ENCODE peak calls at places on chromosomes 16 and 17, in seven cellular contexts. E is IMR-90, O is uterus, V is prostate gland, D is ovary, A is left ventricle myocardium inferior, N is Peyer's patch. I is an unnamed sample.

GRCh38 chr16:84844049-84844350 is 24.2 kb downstream of the CRISPLD2 start:
- DNase-seq in E (no peak), O (no peak), V (no peak), D (no peak), A (no peak), N (no peak), I (no peak)

GRCh38 chr16:5349661-5350060 is 252.1 kb upstream of the EEF2KMT start:
- DNase-seq in E (no peak), O (no peak), V (no peak), D (no peak), A (no peak), N (no peak), I (no peak)

GRCh38 chr17:57158795-57159194 is 73.7 kb downstream of the AKAP1 start:
- DNase-seq in E (no peak), O (no peak), V (no peak), D (no peak), A (no peak), N (no peak), I (no peak)

GRCh38 chr17:31513731-31514427 is 122.4 kb downstream of the RAB11FIP4 start:
- DNase-seq in E (no peak), O (no peak), V (no peak), D (no peak), A (no peak), N (no peak), I (no peak)

GRCh38 chr17:73192219-73192893 is 499 bp upstream of the COG1 start:
- DNase-seq in E (peak; percentile 65), O (peak; percentile 68), V (peak; percentile 43), D (peak; percentile 59), A (peak; percentile 65), N (peak; percentile 57), I (peak; percentile 33)

GRCh38 chr16:4900036-4900435 is 36.9 kb downstream of the PPL start:
- DNase-seq in E (no peak), O (no peak), V (no peak), D (no peak), A (no peak), N (no peak), I (no peak)

GRCh38 chr16:75402821-75403475 is 30.4 kb downstream of the CFDP1 start:
- DNase-seq in E (peak; percentile 60), O (no peak), V (no peak), D (no peak), A (no peak), N (no peak), I (no peak)

GRCh38 chr16:80526418-80527061 is 14.3 kb upstream of the DYNLRB2 start:
- DNase-seq in E (peak; percentile 55), O (peak; percentile 39), V (peak; percentile 50), D (peak; percentile 22), A (no peak), N (no peak), I (peak; percentile 27)

GRCh38 chr16:81737885-81738536 is 41.1 kb upstream of the PLCG2 start:
- DNase-seq in E (peak; percentile 60), O (peak; percentile 66), V (peak; percentile 94), D (peak; percentile 63), A (peak; percentile 71), N (peak; percentile 91), I (no peak)

GRCh38 chr16:12341423-12341822 is 364.9 kb downstream of the SNX29 start:
- DNase-seq in E (peak; percentile 75), O (no peak), V (no peak), D (no peak), A (no peak), N (no peak), I (no peak)

GRCh38 chr17:38568274-38568673 is 37.5 kb downstream of the SRCIN1 start:
- DNase-seq in E (no peak), O (no peak), V (no peak), D (no peak), A (no peak), N (no peak), I (no peak)

GRCh38 chr16:55386534-55387296 is 62.7 kb downstream of the IRX6 start:
- DNase-seq in E (no peak), O (no peak), V (no peak), D (no peak), A (no peak), N (no peak), I (no peak)

GRCh38 chr17:17890773-17891759 is 54.3 kb upstream of the SREBF1 start:
- DNase-seq in E (peak; percentile 72), O (no peak), V (no peak), D (no peak), A (peak; percentile 36), N (no peak), I (peak; percentile 42)

GRCh38 chr16:15535772-15536171 is 101.4 kb downstream of the BMERB1 start:
- DNase-seq in E (no peak), O (no peak), V (no peak), D (no peak), A (no peak), N (no peak), I (no peak)

GRCh38 chr17:5585814-5586558 is 1.7 kb upstream of the NLRP1 start:
- DNase-seq in E (peak; percentile 31), O (no peak), V (no peak), D (no peak), A (no peak), N (no peak), I (no peak)

GRCh38 chr16:75494696-75495601 is at the start of gene CHST6:
- DNase-seq in E (no peak), O (no peak), V (no peak), D (no peak), A (peak; percentile 41), N (no peak), I (no peak)

GRCh38 chr17:39666601-39667261 is 1.5 kb upstream of the PNMT start:
- DNase-seq in E (no peak), O (no peak), V (no peak), D (no peak), A (peak; percentile 85), N (no peak), I (no peak)

GRCh38 chr16:81823111-81823510 is 44.0 kb downstream of the PLCG2 start:
- DNase-seq in E (no peak), O (no peak), V (no peak), D (no peak), A (peak; percentile 27), N (peak; percentile 84), I (no peak)

GRCh38 chr16:28990375-28991040 is 5.7 kb downstream of the LAT start:
- DNase-seq in E (no peak), O (no peak), V (no peak), D (no peak), A (no peak), N (no peak), I (no peak)

GRCh38 chr16:35194681-35195080 is 1735.3 kb downstream of the TP53TG3F start:
- DNase-seq in E (no peak), O (no peak), V (no peak), D (no peak), A (no peak), N (no peak), I (no peak)

GRCh38 chr16:35196313-35196712 is 1736.9 kb downstream of the TP53TG3F start:
- DNase-seq in E (no peak), O (no peak), V (no peak), D (no peak), A (no peak), N (no peak), I (no peak)

GRCh38 chr16:35193956-35194355 is 1734.5 kb downstream of the TP53TG3F start:
- DNase-seq in E (no peak), O (no peak), V (no peak), D (no peak), A (no peak), N (no peak), I (no peak)

GRCh38 chr16:35195864-35196216 is 1736.4 kb downstream of the TP53TG3F start:
- DNase-seq in E (no peak), O (no peak), V (no peak), D (no peak), A (no peak), N (no peak), I (no peak)

DNA sequence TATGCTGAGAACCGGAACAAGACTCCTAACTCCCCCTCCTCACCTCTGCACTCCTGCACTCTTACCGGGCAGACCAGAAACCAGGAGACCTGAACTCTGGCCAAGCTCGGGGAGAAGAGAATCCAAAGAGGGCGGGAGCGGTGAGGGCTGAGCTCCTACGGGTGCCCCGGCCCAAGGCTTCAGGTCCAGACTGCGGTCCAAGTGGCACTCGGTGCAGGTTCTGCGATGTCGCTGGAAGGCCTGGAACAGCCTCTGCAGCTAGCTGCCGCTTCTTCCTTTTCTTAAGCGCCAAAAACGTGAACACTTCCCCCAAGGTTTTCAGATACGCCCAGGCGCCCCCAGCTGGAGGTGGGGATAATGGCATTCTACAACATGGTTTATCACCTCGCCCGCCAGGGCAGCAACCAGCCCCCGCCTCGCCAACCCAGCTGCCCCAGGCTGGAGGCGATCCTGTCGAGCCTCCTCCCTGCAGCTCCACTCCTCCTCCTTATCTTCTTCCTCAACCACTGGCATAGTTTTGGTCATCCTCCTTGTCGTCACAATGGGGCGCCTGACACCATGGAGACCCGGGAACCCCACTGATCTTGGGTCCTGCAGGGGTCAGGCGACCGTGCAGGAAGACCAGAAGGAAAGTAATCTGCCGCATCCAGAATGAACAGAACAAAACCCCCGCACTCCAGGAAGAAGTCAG is 1735.9 kb downstream of the TP53TG3F start:
- DNase-seq in E (no peak), O (no peak), V (no peak), D (no peak), A (no peak), N (no peak), I (no peak)
- H3K9me3 ChIP-seq in E (peaks cover 20% of the 10 kb centered on the region), O (no peaks in the 10 kb centered on the region), V (no peaks in the 10 kb centered on the region), D (no peaks in the 10 kb centered on the region), A (no peaks in the 10 kb centered on the region), N (peaks cover 4% of the 10 kb centered on the region), I (peaks cover 53% of the 10 kb centered on the region)

DNA sequence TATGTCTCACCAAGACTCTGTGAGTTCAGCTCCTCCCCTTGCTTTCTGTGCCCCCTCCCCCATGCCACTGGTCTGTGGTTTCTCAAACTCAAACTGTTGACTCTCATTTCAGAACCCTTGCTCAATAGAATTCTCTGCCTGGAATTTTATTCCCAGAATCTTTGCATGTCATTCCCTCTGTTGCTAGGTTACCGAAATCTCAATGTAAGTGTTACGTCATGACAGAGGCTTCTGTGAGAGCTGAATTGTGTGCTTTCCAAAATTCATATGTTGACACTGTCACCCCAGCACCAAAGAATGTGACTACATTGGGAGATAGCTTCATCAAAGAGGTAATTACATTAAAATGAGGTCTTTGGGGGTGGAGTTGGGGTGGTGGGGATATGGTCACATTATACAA is 1938.8 kb downstream of the TP53TG3F start:
- DNase-seq in E (no peak), O (no peak), V (peak; percentile 20), D (no peak), A (no peak), N (no peak), I (no peak)
- H3K9me3 ChIP-seq in E (peaks cover 23% of the 10 kb centered on the region), O (no peaks in the 10 kb centered on the region), V (no peaks in the 10 kb centered on the region), D (no peaks in the 10 kb centered on the region), A (no peaks in the 10 kb centered on the region), N (no peaks in the 10 kb centered on the region), I (peaks cover 25% of the 10 kb centered on the region)

GRCh38 chr16:3292604-3293003 is 9.3 kb downstream of the ZNF263 start:
- DNase-seq in E (peak; percentile 77), O (no peak), V (no peak), D (no peak), A (no peak), N (no peak), I (no peak)
- H3K9me3 ChIP-seq in E (peaks cover 70% of the 10 kb centered on the region), O (peaks cover 90% of the 10 kb centered on the region), V (peaks cover 18% of the 10 kb centered on the region), D (no peaks in the 10 kb centered on the region), A (peaks cover 100% of the 10 kb centered on the region), N (peaks cover 72% of the 10 kb centered on the region), I (peaks cover 92% of the 10 kb centered on the region)

GRCh38 chr16:35308674-35309073 is 1849.3 kb downstream of the TP53TG3F start:
- DNase-seq in E (no peak), O (no peak), V (peak; percentile 25), D (no peak), A (no peak), N (no peak), I (no peak)
- H3K9me3 ChIP-seq in E (peaks cover 28% of the 10 kb centered on the region), O (no peaks in the 10 kb centered on the region), V (no peaks in the 10 kb centered on the region), D (no peaks in the 10 kb centered on the region), A (no peaks in the 10 kb centered on the region), N (no peaks in the 10 kb centered on the region), I (peaks cover 34% of the 10 kb centered on the region)

I was measured in AG04450.